ENCODE peak calls at places on chromosomes 16 and 17, in eight cellular contexts. N is fibroblast of the aortic adventitia; W is brain microvascular endothelial cell; I is adrenal gland; C is CD8-positive, alpha-beta memory T cell; F is HL-60; Q is stimulated activated CD4-positive, alpha-beta T cell treated with anti-CD3 and anti-CD28 coated beads, Interleukin-1b, Interleukin-23, amount 100 ng/mL, for 24 hours; L is stimulated activated CD8-positive, alpha-beta memory T cell treated with anti-CD3 and anti-CD28 coated beads, Interleukin-2, amount 100 ng/mL, for 1 hour. R is an unnamed sample.
A peak's percentile ranks its signal among the peaks of the same experiment; 100 is the strongest.

GRCh38 chr16:86605950-86606349 is 27.6 kb downstream of the FOXL1 start:
- DNase-seq in N (no peak), W (no peak), I (no peak), C (no peak), F (no peak), Q (no peak), L (no peak), R (no peak)

GRCh38 chr17:27733771-27734170 is 66.6 kb downstream of the NOS2 start:
- DNase-seq in N (no peak), W (no peak), I (no peak), C (no peak), F (no peak), Q (no peak), L (no peak), R (no peak)

GRCh38 chr16:30720086-30720485 is 21.1 kb downstream of the SRCAP start:
- DNase-seq in N (no peak), W (no peak), I (no peak), C (no peak), F (no peak), Q (no peak), L (no peak), R (no peak)

GRCh38 chr16:12625068-12625467 is 178.6 kb downstream of the CPPED1 start:
- DNase-seq in N (no peak), W (no peak), I (no peak), C (no peak), F (no peak), Q (no peak), L (no peak), R (no peak)

GRCh38 chr17:57422574-57423164 is 166.3 kb downstream of the MSI2 start:
- DNase-seq in N (peak; percentile 54), W (peak; percentile 47), I (peak; percentile 92), C (no peak), F (no peak), Q (no peak), L (no peak), R (no peak)

GRCh38 chr16:70529051-70529777 is 5.6 kb downstream of the SF3B3 start:
- DNase-seq in N (peak; percentile 84), W (peak; percentile 51), I (no peak), C (no peak), F (no peak), Q (no peak), L (no peak), R (no peak)

GRCh38 chr17:78628547-78629435 is 51.6 kb upstream of the DNAH17 start:
- DNase-seq in N (no peak), W (no peak), I (no peak), C (no peak), F (no peak), Q (no peak), L (no peak), R (no peak)

GRCh38 chr17:62980842-62981241 is 14.8 kb downstream of the TANC2 start:
- DNase-seq in N (no peak), W (no peak), I (no peak), C (no peak), F (no peak), Q (no peak), L (no peak), R (no peak)

GRCh38 chr17:78532311-78532710 is 44.9 kb downstream of the DNAH17 start:
- DNase-seq in N (no peak), W (no peak), I (peak; percentile 10), C (no peak), F (no peak), Q (no peak), L (no peak), R (no peak)

GRCh38 chr17:61401280-61402072 is 1.8 kb downstream of the TBX2 start:
- DNase-seq in N (peak; percentile 34), W (no peak), I (no peak), C (no peak), F (no peak), Q (no peak), L (no peak), R (no peak)

GRCh38 chr16:85089485-85089884 is 22.8 kb downstream of the CIBAR2 start:
- DNase-seq in N (no peak), W (peak; percentile 5), I (no peak), C (no peak), F (no peak), Q (no peak), L (no peak), R (no peak)

GRCh38 chr17:59859444-59860025 is 33.2 kb downstream of the TUBD1 start:
- DNase-seq in N (peak; percentile 85), W (peak; percentile 49), I (no peak), C (no peak), F (peak; percentile 26), Q (no peak), L (no peak), R (no peak)

GRCh38 chr17:81018044-81018802 is 16.7 kb upstream of the BAIAP2 start:
- DNase-seq in N (peak; percentile 29), W (no peak), I (no peak), C (no peak), F (peak; percentile 38), Q (no peak), L (no peak), R (no peak)

GRCh38 chr17:15431201-15431600 is 36.2 kb downstream of the CDRT4 start:
- DNase-seq in N (peak; percentile 19), W (no peak), I (no peak), C (no peak), F (no peak), Q (no peak), L (no peak), R (no peak)

GRCh38 chr16:12504312-12504711 is 299.4 kb downstream of the CPPED1 start:
- DNase-seq in N (no peak), W (no peak), I (no peak), C (no peak), F (no peak), Q (no peak), L (no peak), R (no peak)

GRCh38 chr17:5931611-5932010 is 138.6 kb upstream of the WSCD1 start:
- DNase-seq in N (no peak), W (no peak), I (no peak), C (no peak), F (no peak), Q (no peak), L (no peak), R (no peak)

GRCh38 chr16:64144612-64145011 is 977.3 kb downstream of the CDH11 start:
- DNase-seq in N (no peak), W (no peak), I (no peak), C (no peak), F (no peak), Q (no peak), L (no peak), R (no peak)

GRCh38 chr17:76492989-76493501 is 8.2 kb downstream of the RHBDF2 start:
- DNase-seq in N (peak; percentile 50), W (peak; percentile 75), I (peak; percentile 83), C (no peak), F (peak; percentile 95), Q (peak; percentile 37), L (no peak), R (no peak)

GRCh38 chr17:79203016-79203415 is 128.4 kb downstream of the ENGASE start:
- DNase-seq in N (no peak), W (no peak), I (no peak), C (no peak), F (no peak), Q (no peak), L (no peak), R (no peak)

GRCh38 chr16:15782573-15783365 is 74.1 kb downstream of the MYH11 start:
- DNase-seq in N (no peak), W (no peak), I (no peak), C (no peak), F (no peak), Q (no peak), L (no peak), R (no peak)

GRCh38 chr16:78289844-78290277 is 190.4 kb downstream of the WWOX start:
- DNase-seq in N (no peak), W (no peak), I (no peak), C (no peak), F (no peak), Q (no peak), L (no peak), R (no peak)

GRCh38 chr16:57528499-57529323 is 7.7 kb downstream of the CCDC102A start:
- DNase-seq in N (no peak), W (no peak), I (peak; percentile 9), C (peak; percentile 47), F (no peak), Q (no peak), L (no peak), R (peak; percentile 61)

GRCh38 chr17:74231846-74232713 is 18.7 kb downstream of the TTYH2 start:
- DNase-seq in N (no peak), W (no peak), I (no peak), C (no peak), F (no peak), Q (no peak), L (no peak), R (no peak)

GRCh38 chr16:88633684-88634140 is 4.7 kb upstream of the IL17C start:
- DNase-seq in N (peak; percentile 4), W (peak; percentile 30), I (no peak), C (peak; percentile 83), F (peak; percentile 28), Q (peak; percentile 43), L (peak; percentile 30), R (no peak)

GRCh38 chr16:3541527-3542152 is 35.6 kb downstream of the NLRC3 start:
- DNase-seq in N (no peak), W (no peak), I (no peak), C (no peak), F (no peak), Q (no peak), L (no peak), R (no peak)

R was measured in mesothelial cell of epicardium.